ENCODE peak calls at places on chromosomes 7 and 10, in six cellular contexts. F, X, E, T, C and O are unnamed samples.

GRCh38 chr7:97337849-97338248 is 220.4 kb downstream of the SDHAF3 start:
- DNase-seq in F (no peak), X (no peak), E (no peak), T (no peak), C (no peak), O (no peak)

GRCh38 chr7:26199301-26200112 is 1.0 kb downstream of the HNRNPA2B1 start:
- DNase-seq in F (peak; percentile 82), X (peak; percentile 77), E (peak; percentile 36), T (peak; percentile 50), C (no peak), O (peak; percentile 57)

GRCh38 chr10:42979181-42979580 is 97.7 kb upstream of the RET start:
- DNase-seq in F (no peak), X (no peak), E (no peak), T (no peak), C (no peak), O (no peak)

GRCh38 chr10:74585231-74586087 is 240.9 kb upstream of the KAT6B start:
- DNase-seq in F (no peak), X (no peak), E (peak; percentile 12), T (no peak), C (peak; percentile 33), O (peak; percentile 22)

GRCh38 chr10:15060638-15061037 is 16.9 kb downstream of the OLAH start:
- DNase-seq in F (no peak), X (no peak), E (no peak), T (no peak), C (no peak), O (no peak)

GRCh38 chr7:14747701-14748100 is 154.8 kb downstream of the DGKB start:
- DNase-seq in F (no peak), X (no peak), E (no peak), T (peak; percentile 43), C (peak; percentile 44), O (peak; percentile 24)

GRCh38 chr10:110436554-110437350 is 61.0 kb upstream of the DUSP5 start:
- DNase-seq in F (peak; percentile 21), X (no peak), E (no peak), T (no peak), C (no peak), O (no peak)

GRCh38 chr10:131257027-131257426 is 54.5 kb downstream of the TCERG1L start:
- DNase-seq in F (peak; percentile 35), X (peak; percentile 31), E (no peak), T (no peak), C (no peak), O (no peak)

GRCh38 chr10:88209837-88210552 is 346.6 kb downstream of the PTEN start:
- DNase-seq in F (no peak), X (no peak), E (peak; percentile 59), T (peak; percentile 65), C (peak; percentile 15), O (peak; percentile 55)

GRCh38 chr7:83427929-83428328 is 221.0 kb downstream of the SEMA3E start:
- DNase-seq in F (no peak), X (no peak), E (no peak), T (no peak), C (peak; percentile 74), O (peak; percentile 45)

GRCh38 chr10:80154978-80155695 is 22.6 kb downstream of the PLAC9 start:
- DNase-seq in F (no peak), X (no peak), E (peak; percentile 97), T (peak; percentile 99), C (peak; percentile 96), O (peak; percentile 98)

GRCh38 chr10:132306951-132307751 is 599 bp downstream of the STK32C start:
- DNase-seq in F (peak; percentile 88), X (peak; percentile 80), E (no peak), T (no peak), C (no peak), O (no peak)
- H3K4me3 ChIP-seq in F (peak overlapping the region; percentile 95), X (peak overlapping the region; percentile 88), E (peak overlapping the region; percentile 55), T (peak overlapping the region; percentile 65), C (peak overlapping the region; percentile 42), O (peak overlapping the region; percentile 34)

GRCh38 chr7:2242541-2243482 is 786 bp downstream of the NUDT1 start:
- DNase-seq in F (no peak), X (no peak), E (no peak), T (peak; percentile 10), C (no peak), O (no peak)
- H3K4me3 ChIP-seq in F (peak overlapping the region; percentile 92), X (peak overlapping the region; percentile 99), E (peak overlapping the region; percentile 90), T (peak overlapping the region; percentile 93), C (peak overlapping the region; percentile 83), O (peak overlapping the region; percentile 81)

DNA sequence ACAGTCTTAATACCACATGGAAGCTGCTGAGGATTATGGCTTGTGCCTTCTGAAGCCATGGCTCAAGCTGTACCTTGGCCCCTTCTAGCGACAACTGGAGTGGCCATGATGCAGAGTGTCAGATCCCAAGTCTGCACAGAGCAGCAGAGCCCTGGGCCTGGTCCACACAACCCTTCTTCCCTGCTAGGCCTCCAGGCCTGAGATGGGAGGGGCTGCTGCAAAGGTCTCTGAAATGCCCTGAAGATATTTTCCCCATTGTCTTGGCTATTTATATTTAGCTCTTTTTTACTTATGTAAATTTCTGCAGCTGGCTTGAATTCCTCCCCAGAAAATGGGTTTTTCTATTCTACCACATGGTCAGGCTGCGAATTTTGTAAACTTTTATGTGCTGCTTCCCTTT is 804.6 kb upstream of the ZWINT start:
- DNase-seq in F (no peak), X (no peak), E (no peak), T (no peak), C (no peak), O (no peak)
- H3K4me3 ChIP-seq in F (no peak overlapping the region), X (no peak overlapping the region), E (no peak overlapping the region), T (no peak overlapping the region), C (no peak overlapping the region), O (no peak overlapping the region)

GRCh38 chr10:26430641-26431163 is 7.4 kb upstream of the APBB1IP start:
- DNase-seq in F (no peak), X (no peak), E (no peak), T (no peak), C (no peak), O (no peak)
- H3K4me3 ChIP-seq in F (no peak overlapping the region), X (no peak overlapping the region), E (no peak overlapping the region), T (no peak overlapping the region), C (no peak overlapping the region), O (no peak overlapping the region)

GRCh38 chr7:142349670-142350405 is 92.0 kb upstream of the PRSS58 start:
- DNase-seq in F (peak; percentile 67), X (no peak), E (no peak), T (no peak), C (no peak), O (no peak)
- H3K4me3 ChIP-seq in F (no peak overlapping the region), X (no peak overlapping the region), E (no peak overlapping the region), T (no peak overlapping the region), C (no peak overlapping the region), O (no peak overlapping the region)

DNA sequence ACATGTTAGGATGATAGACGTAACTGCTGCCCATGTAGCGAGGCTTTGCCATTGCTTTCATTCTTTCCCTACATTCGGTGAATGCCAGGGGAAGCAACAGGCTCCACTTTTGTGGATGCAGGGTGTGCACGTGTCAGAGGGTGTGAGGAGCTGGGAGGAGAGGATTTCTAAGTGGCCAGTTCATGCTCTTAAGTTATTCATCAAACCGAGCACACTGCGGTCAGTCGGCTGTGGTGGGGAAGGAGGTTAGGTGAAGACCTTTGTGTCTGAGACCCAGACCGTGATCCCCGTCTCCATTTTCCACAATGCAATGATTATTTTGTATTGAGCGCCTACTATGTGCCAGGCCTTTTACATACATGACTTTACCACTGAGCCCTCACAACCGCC is 438.6 kb upstream of the GALNT17 start:
- DNase-seq in F (peak; percentile 69), X (no peak), E (peak; percentile 66), T (peak; percentile 61), C (peak; percentile 34), O (peak; percentile 78)
- H3K4me3 ChIP-seq in F (peak overlapping the region; percentile 81), X (peak overlapping the region; percentile 83), E (peak overlapping the region; percentile 80), T (peak overlapping the region; percentile 77), C (peak overlapping the region; percentile 93), O (peak overlapping the region; percentile 86)

DNA sequence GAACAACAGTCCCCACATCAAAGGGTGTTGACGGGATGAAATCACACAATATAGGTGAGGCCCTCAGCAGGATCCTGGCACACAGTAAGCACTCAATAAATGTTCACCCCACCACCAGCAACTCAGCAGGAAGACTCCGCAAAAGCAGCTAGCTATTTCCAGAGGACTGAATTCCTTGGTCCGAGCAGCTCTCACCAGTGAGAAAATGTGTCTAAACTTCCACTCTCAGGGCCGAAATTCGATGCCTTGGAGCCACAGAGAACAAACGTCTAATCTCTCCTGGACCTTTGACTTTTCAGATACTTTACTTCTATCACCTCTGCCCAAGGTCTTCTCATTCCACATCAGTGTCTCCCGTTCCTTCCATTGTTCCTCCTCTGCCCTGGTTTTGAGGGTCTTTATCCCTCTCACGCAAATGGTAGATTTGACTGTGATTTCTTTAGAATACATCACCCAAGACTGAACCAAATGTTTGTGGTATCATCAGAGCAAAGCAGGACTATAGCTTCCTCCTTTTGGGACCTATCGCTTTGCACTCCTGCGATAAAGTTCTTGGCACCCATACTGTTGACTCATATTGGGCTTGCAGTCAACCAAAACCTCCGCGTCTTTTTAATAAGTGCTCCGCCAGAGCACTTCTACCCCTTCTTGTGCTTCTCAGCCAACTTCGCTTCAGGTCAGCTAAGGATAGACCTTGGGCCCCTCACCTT is 903 bp upstream of the NT5C2 start:
- DNase-seq in F (no peak), X (no peak), E (peak; percentile 29), T (peak; percentile 96), C (peak; percentile 71), O (peak; percentile 46)
- H3K4me3 ChIP-seq in F (no peak overlapping the region), X (peak overlapping the region; percentile 79), E (no peak overlapping the region), T (peak overlapping the region; percentile 55), C (no peak overlapping the region), O (no peak overlapping the region)